ENCODE peak calls at places on chromosomes 2 and 18, in four cellular contexts. S, R, X and N are unnamed samples.

GRCh38 chr2:233183869-233184418 is 67.5 kb upstream of the ATG16L1 start:
- DNase-seq in S (no peak), R (no peak), X (no peak), N (no peak)

GRCh38 chr2:191180712-191181111 is 29.9 kb upstream of the STAT4 start:
- DNase-seq in S (peak), R (no peak), X (no peak), N (peak)

GRCh38 chr2:84846732-84847131 is 34.2 kb downstream of the TRABD2A start:
- DNase-seq in S (peak), R (no peak), X (no peak), N (no peak)

GRCh38 chr2:20608666-20609348 is 42.1 kb downstream of the HS1BP3 start:
- DNase-seq in S (no peak), R (no peak), X (no peak), N (no peak)

GRCh38 chr18:56068030-56068671 is 480.2 kb upstream of the TCF4 start:
- DNase-seq in S (peak), R (no peak), X (no peak), N (peak)

GRCh38 chr2:98702127-98702802 is 28.7 kb downstream of the MGAT4A start:
- DNase-seq in S (peak), R (no peak), X (no peak), N (no peak)

GRCh38 chr2:223993634-223994232 is 36.5 kb downstream of the MRPL44 start:
- DNase-seq in S (peak), R (peak), X (no peak), N (peak)

GRCh38 chr2:42071762-42072161 is 23.9 kb downstream of the PKDCC start:
- DNase-seq in S (no peak), R (no peak), X (no peak), N (no peak)

GRCh38 chr18:35754464-35754863 is 172.9 kb downstream of the GALNT1 start:
- DNase-seq in S (no peak), R (no peak), X (no peak), N (no peak)

GRCh38 chr2:18896106-18896505 is 306.7 kb upstream of the NT5C1B start:
- DNase-seq in S (no peak), R (no peak), X (no peak), N (peak)

GRCh38 chr2:68807821-68808266 is 63.4 kb downstream of the BMP10 start:
- DNase-seq in S (peak), R (no peak), X (no peak), N (peak)

GRCh38 chr2:112843288-112843687 is 6.7 kb upstream of the IL1B start:
- DNase-seq in S (no peak), R (no peak), X (no peak), N (no peak)

GRCh38 chr2:171788316-171788993 is 101.2 kb downstream of the DYNC1I2 start:
- DNase-seq in S (no peak), R (no peak), X (no peak), N (no peak)

GRCh38 chr2:174606336-174606735 is 8.7 kb upstream of the WIPF1 start:
- DNase-seq in S (peak), R (no peak), X (no peak), N (peak)

GRCh38 chr2:154992826-154993225 is 294.3 kb downstream of the KCNJ3 start:
- DNase-seq in S (no peak), R (no peak), X (no peak), N (no peak)

GRCh38 chr2:64359892-64360657 is 93.9 kb upstream of the LGALSL start:
- DNase-seq in S (peak), R (no peak), X (no peak), N (peak)

GRCh38 chr2:161766334-161766733 is 142.1 kb downstream of the SLC4A10 start:
- DNase-seq in S (no peak), R (no peak), X (no peak), N (no peak)

GRCh38 chr18:34806527-34806926 is 96.4 kb downstream of the DTNA start:
- DNase-seq in S (no peak), R (no peak), X (no peak), N (no peak)

GRCh38 chr18:35289293-35290069 is 548 bp downstream of the ZSCAN30 start:
- DNase-seq in S (peak), R (peak), X (no peak), N (peak)

GRCh38 chr2:4047961-4048891 is 344.9 kb downstream of the DCDC2C start:
- DNase-seq in S (no peak), R (no peak), X (no peak), N (no peak)

GRCh38 chr2:28363676-28364075 is 29.0 kb upstream of the FOSL2 start:
- DNase-seq in S (no peak), R (no peak), X (no peak), N (no peak)

GRCh38 chr2:207165121-207166038 is at the start of gene KLF7:
- DNase-seq in S (peak), R (peak), X (no peak), N (peak)

GRCh38 chr2:173713904-173714555 is 251.1 kb downstream of the SP3 start:
- DNase-seq in S (no peak), R (no peak), X (no peak), N (no peak)

GRCh38 chr2:174718591-174718990 is 45.7 kb downstream of the CHRNA1 start:
- DNase-seq in S (no peak), R (no peak), X (no peak), N (no peak)

GRCh38 chr2:128543036-128543435 is 224.4 kb upstream of the HS6ST1 start:
- DNase-seq in S (no peak), R (no peak), X (no peak), N (no peak)

GRCh38 chr2:74566423-74567085 is 12.0 kb downstream of the DOK1 start:
- DNase-seq in S (peak), R (no peak), X (no peak), N (peak)

GRCh38 chr2:238456966-238457926 is 30.5 kb downstream of the ASB1 start:
- DNase-seq in S (peak), R (no peak), X (no peak), N (no peak)

GRCh38 chr18:48597110-48597509 is 58.3 kb downstream of the CTIF start:
- DNase-seq in S (no peak), R (no peak), X (no peak), N (no peak)

GRCh38 chr18:21004721-21005120 is 106.9 kb downstream of the ROCK1 start:
- DNase-seq in S (peak), R (no peak), X (no peak), N (peak)

GRCh38 chr2:52258038-52258437 is 1226.1 kb upstream of the NRXN1 start:
- DNase-seq in S (no peak), R (no peak), X (no peak), N (no peak)

GRCh38 chr18:25282922-25283703 is 68.9 kb downstream of the ZNF521 start:
- DNase-seq in S (no peak), R (no peak), X (no peak), N (no peak)

GRCh38 chr2:200540793-200541192 is 14.8 kb downstream of the SGO2 start:
- DNase-seq in S (no peak), R (no peak), X (no peak), N (no peak)

GRCh38 chr2:100747551-100747950 is 72.4 kb upstream of the NPAS2 start:
- DNase-seq in S (peak), R (no peak), X (no peak), N (no peak)

GRCh38 chr2:152466041-152466440 is 131.1 kb downstream of the FMNL2 start:
- DNase-seq in S (peak), R (no peak), X (no peak), N (no peak)

GRCh38 chr2:10453899-10454298 is 5.8 kb upstream of the ODC1 start:
- DNase-seq in S (no peak), R (no peak), X (no peak), N (no peak)

GRCh38 chr18:34947711-34948125 is 93.5 kb upstream of the MAPRE2 start:
- DNase-seq in S (peak), R (no peak), X (no peak), N (no peak)

GRCh38 chr2:72916743-72917137 is 579 bp upstream of the EMX1 start:
- DNase-seq in S (no peak), R (peak), X (no peak), N (no peak)

GRCh38 chr2:164717000-164717597 is 95.8 kb upstream of the GRB14 start:
- DNase-seq in S (peak), R (peak), X (peak), N (no peak)